ENCODE peak calls at places on chromosomes 3 and 15, in ten cellular contexts. F is transverse colon, Y is neural progenitor cell, M is aorta, H is H1, U is DND-41, E is body of pancreas, L is PC-3, N is IMR-90, B is cardiac muscle cell. P is an unnamed sample. For H3K4me1, the result is how much of the 10 kb centered on the place peaks cover.

GRCh38 chr3:195260286-195260905 is 10.6 kb downstream of the XXYLT1 start:
- DNase-seq in F (peak), Y (peak), M (peak), H (no peak), U (no peak), E (no peak), L (peak), N (no peak), B (peak), P (peak)

GRCh38 chr3:8575364-8576104 is 69.1 kb downstream of the SSUH2 start:
- DNase-seq in F (no peak), Y (no peak), M (no peak), H (no peak), U (no peak), E (no peak), L (peak), N (peak), B (no peak), P (no peak)

GRCh38 chr3:5039585-5039984 is 60.3 kb downstream of the BHLHE40 start:
- DNase-seq in F (no peak), Y (no peak), M (no peak), H (no peak), U (no peak), E (no peak), L (no peak), N (no peak), B (no peak), P (no peak)

GRCh38 chr3:130276203-130276803 is 69.2 kb upstream of the COL6A5 start:
- DNase-seq in F (no peak), Y (peak), M (no peak), H (no peak), U (peak), E (no peak), L (peak), N (peak), B (peak), P (no peak)

GRCh38 chr15:75672646-75673425 is 25.1 kb downstream of the SNX33 start:
- DNase-seq in F (no peak), Y (peak), M (no peak), H (no peak), U (no peak), E (peak), L (no peak), N (peak), B (peak), P (no peak)

GRCh38 chr15:55530861-55531313 is 22.9 kb upstream of the DNAAF4 start:
- DNase-seq in F (no peak), Y (no peak), M (no peak), H (no peak), U (no peak), E (no peak), L (peak), N (peak), B (peak), P (no peak)

GRCh38 chr3:32865364-32865763 is 47.6 kb downstream of the TRIM71 start:
- DNase-seq in F (no peak), Y (no peak), M (no peak), H (no peak), U (no peak), E (no peak), L (peak), N (no peak), B (no peak), P (no peak)

GRCh38 chr15:70524470-70524869 is 238.9 kb downstream of the UACA start:
- DNase-seq in F (no peak), Y (no peak), M (no peak), H (no peak), U (no peak), E (no peak), L (no peak), N (no peak), B (no peak), P (peak)

GRCh38 chr3:111616417-111617105 is 21.4 kb upstream of the ZBED2 start:
- DNase-seq in F (peak), Y (no peak), M (peak), H (no peak), U (peak), E (no peak), L (peak), N (peak), B (no peak), P (peak)

GRCh38 chr15:65368300-65368617 is 9.5 kb downstream of the IGDCC3 start:
- DNase-seq in F (no peak), Y (peak), M (no peak), H (peak), U (no peak), E (no peak), L (no peak), N (no peak), B (peak), P (no peak)

GRCh38 chr3:58383476-58383875 is 50.2 kb downstream of the PDHB start:
- DNase-seq in F (no peak), Y (no peak), M (no peak), H (no peak), U (no peak), E (no peak), L (peak), N (peak), B (no peak), P (no peak)

GRCh38 chr15:81285461-81285860 is 38.5 kb downstream of the STARD5 start:
- DNase-seq in F (peak), Y (no peak), M (no peak), H (no peak), U (no peak), E (no peak), L (no peak), N (no peak), B (no peak), P (no peak)

GRCh38 chr15:62848631-62849050 is 193.9 kb upstream of the TPM1 start:
- DNase-seq in F (no peak), Y (no peak), M (no peak), H (no peak), U (no peak), E (no peak), L (peak), N (peak), B (no peak), P (no peak)

GRCh38 chr3:70120360-70120966 is 120.9 kb downstream of the SAMMSON start:
- DNase-seq in F (peak), Y (peak), M (peak), H (peak), U (peak), E (peak), L (peak), N (peak), B (peak), P (no peak)

GRCh38 chr3:33134026-33134625 is 20.3 kb downstream of the CRTAP start:
- DNase-seq in F (no peak), Y (no peak), M (no peak), H (no peak), U (no peak), E (no peak), L (no peak), N (peak), B (no peak), P (no peak)

GRCh38 chr3:105885261-105885660 is 16.4 kb upstream of the CBLB start:
- DNase-seq in F (no peak), Y (no peak), M (no peak), H (no peak), U (no peak), E (no peak), L (no peak), N (no peak), B (no peak), P (no peak)

GRCh38 chr3:47034868-47035489 is 55.5 kb downstream of the NBEAL2 start:
- DNase-seq in F (no peak), Y (no peak), M (no peak), H (no peak), U (no peak), E (no peak), L (no peak), N (no peak), B (no peak), P (no peak)

GRCh38 chr3:149638401-149639092 is 19.3 kb downstream of the WWTR1 start:
- DNase-seq in F (no peak), Y (no peak), M (no peak), H (no peak), U (no peak), E (peak), L (no peak), N (peak), B (no peak), P (no peak)

GRCh38 chr15:47744496-47744895 is 27.2 kb downstream of the SEMA6D start:
- DNase-seq in F (no peak), Y (no peak), M (no peak), H (no peak), U (no peak), E (no peak), L (no peak), N (no peak), B (no peak), P (no peak)

GRCh38 chr3:69051796-69052566 is at the start of gene TMF1:
- DNase-seq in F (peak), Y (peak), M (peak), H (peak), U (peak), E (peak), L (peak), N (peak), B (peak), P (peak)

GRCh38 chr3:11364181-11364580 is 92.0 kb downstream of the ATG7 start:
- DNase-seq in F (no peak), Y (no peak), M (no peak), H (no peak), U (no peak), E (no peak), L (no peak), N (peak), B (no peak), P (no peak)

GRCh38 chr3:194865081-194865480 is 179.4 kb downstream of the FAM43A start:
- DNase-seq in F (no peak), Y (no peak), M (no peak), H (no peak), U (no peak), E (no peak), L (no peak), N (no peak), B (no peak), P (no peak)

GRCh38 chr15:66885281-66885915 is 180.0 kb upstream of the SMAD3 start:
- DNase-seq in F (no peak), Y (no peak), M (no peak), H (no peak), U (no peak), E (no peak), L (no peak), N (no peak), B (no peak), P (no peak)

GRCh38 chr3:184663756-184664155 is 48.1 kb downstream of the MAGEF1 start:
- DNase-seq in F (no peak), Y (no peak), M (no peak), H (no peak), U (no peak), E (no peak), L (no peak), N (no peak), B (no peak), P (no peak)

GRCh38 chr3:4750306-4751056 is 228.8 kb upstream of the BHLHE40 start:
- DNase-seq in F (no peak), Y (peak), M (no peak), H (no peak), U (no peak), E (no peak), L (no peak), N (peak), B (peak), P (no peak)

GRCh38 chr3:71202848-71203390 is 380.6 kb downstream of the FOXP1 start:
- DNase-seq in F (no peak), Y (no peak), M (no peak), H (no peak), U (no peak), E (no peak), L (no peak), N (no peak), B (no peak), P (no peak)

GRCh38 chr3:31361391-31362273 is 171.1 kb upstream of the STT3B start:
- DNase-seq in F (no peak), Y (peak), M (no peak), H (no peak), U (no peak), E (no peak), L (peak), N (peak), B (no peak), P (no peak)

GRCh38 chr15:24985224-24985623 is 30.4 kb downstream of the SNRPN start:
- DNase-seq in F (no peak), Y (no peak), M (no peak), H (no peak), U (no peak), E (no peak), L (no peak), N (no peak), B (no peak), P (no peak)

GRCh38 chr15:100988874-100989273 is 69.7 kb downstream of the LRRK1 start:
- DNase-seq in F (no peak), Y (no peak), M (no peak), H (no peak), U (no peak), E (no peak), L (no peak), N (no peak), B (no peak), P (no peak)

GRCh38 chr3:78026429-78026828 is 986.5 kb downstream of the ROBO2 start:
- DNase-seq in F (no peak), Y (no peak), M (no peak), H (no peak), U (no peak), E (no peak), L (no peak), N (no peak), B (no peak), P (no peak)

GRCh38 chr3:149783576-149783975 is 8.8 kb downstream of the ANKUB1 start:
- DNase-seq in F (no peak), Y (no peak), M (no peak), H (no peak), U (no peak), E (no peak), L (peak), N (peak), B (no peak), P (no peak)

GRCh38 chr3:73498764-73499622 is 125.7 kb downstream of the PDZRN3 start:
- DNase-seq in F (no peak), Y (no peak), M (no peak), H (no peak), U (no peak), E (no peak), L (no peak), N (peak), B (no peak), P (no peak)

GRCh38 chr3:152853196-152853595 is 18.3 kb downstream of the P2RY1 start:
- DNase-seq in F (no peak), Y (no peak), M (no peak), H (no peak), U (no peak), E (no peak), L (no peak), N (peak), B (no peak), P (no peak)

GRCh38 chr3:13019243-13019701 is 54.0 kb downstream of the IQSEC1 start:
- DNase-seq in F (no peak), Y (peak), M (peak), H (peak), U (no peak), E (no peak), L (no peak), N (peak), B (peak), P (no peak)

GRCh38 chr3:188884299-188885043 is 287.3 kb upstream of the TPRG1 start:
- DNase-seq in F (no peak), Y (no peak), M (no peak), H (no peak), U (no peak), E (no peak), L (no peak), N (no peak), B (no peak), P (no peak)

GRCh38 chr3:81485444-81485865 is 276.0 kb downstream of the GBE1 start:
- DNase-seq in F (peak), Y (no peak), M (peak), H (no peak), U (no peak), E (no peak), L (peak), N (peak), B (no peak), P (no peak)
- H3K4me3 ChIP-seq in F (no peak), Y (no peak), M (no peak), H (no peak), U (no peak), E (no peak), L (no peak), N (no peak), B (no peak), P (no peak)

GRCh38 chr3:136149569-136150136 is 46.5 kb downstream of the MSL2 start:
- DNase-seq in F (no peak), Y (no peak), M (no peak), H (no peak), U (no peak), E (no peak), L (peak), N (peak), B (no peak), P (no peak)
- H3K27ac ChIP-seq in F (no peak), Y (no peak), M (no peak), H (no peak), U (no peak), E (no peak), L (no peak), N (no peak), B (no peak), P (no peak)

GRCh38 chr3:294096-294495 is 97.5 kb downstream of the CHL1 start:
- DNase-seq in F (no peak), Y (no peak), M (no peak), H (no peak), U (no peak), E (no peak), L (peak), N (no peak), B (no peak), P (no peak)
- H3K4me1 ChIP-seq in F (under half), Y (under half), M (under half), H (under half), U (under half), E (under half), L (under half), N (under half), B (under half), P (under half)

DNA sequence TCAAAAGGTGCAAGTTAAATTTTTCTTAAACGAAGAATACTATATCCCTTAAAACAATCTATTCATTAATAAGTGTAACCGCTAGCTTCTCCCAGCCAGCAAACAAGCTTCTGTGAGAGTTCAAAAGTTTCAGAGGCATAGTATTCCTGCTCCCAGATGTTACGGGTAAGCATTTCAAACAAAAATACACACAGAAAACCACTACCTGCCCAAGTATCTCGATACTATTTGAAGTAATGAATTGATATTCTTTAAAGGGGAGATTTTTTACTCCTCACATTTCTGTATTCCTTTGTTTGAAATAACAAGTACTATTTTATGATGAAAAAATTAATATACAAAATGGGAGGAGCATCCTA is 1.5 kb downstream of the TJP1 start:
- DNase-seq in F (no peak), Y (no peak), M (no peak), H (no peak), U (no peak), E (no peak), L (peak), N (peak), B (no peak), P (no peak)
- H3K4me3 ChIP-seq in F (peak), Y (peak), M (peak), H (peak), U (no peak), E (peak), L (peak), N (peak), B (peak), P (no peak)

GRCh38 chr3:14418259-14418658 is 15.9 kb downstream of the SLC6A6 start:
- DNase-seq in F (peak), Y (no peak), M (no peak), H (no peak), U (no peak), E (no peak), L (no peak), N (no peak), B (no peak), P (no peak)
- H3K27ac ChIP-seq in F (peak), Y (no peak), M (no peak), H (no peak), U (no peak), E (no peak), L (no peak), N (no peak), B (no peak), P (no peak)

DNA sequence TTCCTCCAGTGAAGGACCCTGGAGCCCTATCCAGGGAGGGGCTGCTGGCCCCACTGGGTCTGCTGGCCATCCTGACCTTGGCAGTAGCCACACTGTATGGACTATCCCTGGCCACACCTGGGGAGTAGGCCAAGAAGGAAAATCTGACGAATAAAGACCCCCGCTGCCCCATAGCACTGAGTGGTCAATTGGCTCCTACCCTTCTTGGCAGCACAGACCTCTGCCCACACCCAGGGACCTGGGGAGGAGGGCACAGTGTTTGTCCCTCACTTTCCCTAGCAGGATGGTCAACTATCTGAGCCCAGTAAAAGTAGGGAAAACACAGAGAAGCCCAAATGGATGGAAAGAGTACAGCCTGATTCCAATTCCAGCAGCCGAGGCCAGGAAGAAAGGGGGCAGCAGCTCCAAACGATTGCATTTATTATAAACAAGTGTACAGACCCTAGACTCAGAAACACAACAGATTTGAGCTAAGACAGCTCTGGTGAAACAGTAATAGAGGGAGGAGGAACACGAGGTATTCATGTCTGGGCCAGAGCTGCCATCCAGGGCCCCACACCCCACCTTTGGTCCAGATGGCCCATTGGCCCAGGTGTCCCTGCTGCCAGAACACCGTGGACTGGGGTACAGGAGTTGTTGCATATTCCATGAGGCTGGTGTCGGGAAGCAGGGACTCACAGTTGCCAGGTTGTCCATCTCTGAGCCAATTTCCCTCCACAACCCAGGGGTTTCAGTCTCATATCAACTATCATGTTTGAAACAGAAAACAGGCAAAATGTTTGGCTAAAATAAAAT is 21.1 kb downstream of the ATRIP start:
- DNase-seq in F (no peak), Y (no peak), M (no peak), H (no peak), U (no peak), E (no peak), L (no peak), N (no peak), B (no peak), P (no peak)
- H3K4me1 ChIP-seq in F (half or more), Y (under half), M (under half), H (under half), U (half or more), E (half or more), L (under half), N (under half), B (under half), P (half or more)

GRCh38 chr15:98596131-98596530 is 52.2 kb upstream of the IGF1R start:
- DNase-seq in F (no peak), Y (no peak), M (no peak), H (no peak), U (no peak), E (no peak), L (no peak), N (no peak), B (no peak), P (no peak)

GRCh38 chr15:98596885-98597343 is 51.4 kb upstream of the IGF1R start:
- DNase-seq in F (no peak), Y (no peak), M (no peak), H (no peak), U (no peak), E (no peak), L (no peak), N (no peak), B (no peak), P (no peak)

GRCh38 chr15:98592136-98592535 is 56.2 kb upstream of the IGF1R start:
- DNase-seq in F (no peak), Y (no peak), M (no peak), H (no peak), U (no peak), E (no peak), L (no peak), N (no peak), B (no peak), P (no peak)

GRCh38 chr15:98599911-98600685 is 48.2 kb upstream of the IGF1R start:
- DNase-seq in F (peak), Y (no peak), M (no peak), H (no peak), U (peak), E (peak), L (no peak), N (peak), B (no peak), P (no peak)

DNA sequence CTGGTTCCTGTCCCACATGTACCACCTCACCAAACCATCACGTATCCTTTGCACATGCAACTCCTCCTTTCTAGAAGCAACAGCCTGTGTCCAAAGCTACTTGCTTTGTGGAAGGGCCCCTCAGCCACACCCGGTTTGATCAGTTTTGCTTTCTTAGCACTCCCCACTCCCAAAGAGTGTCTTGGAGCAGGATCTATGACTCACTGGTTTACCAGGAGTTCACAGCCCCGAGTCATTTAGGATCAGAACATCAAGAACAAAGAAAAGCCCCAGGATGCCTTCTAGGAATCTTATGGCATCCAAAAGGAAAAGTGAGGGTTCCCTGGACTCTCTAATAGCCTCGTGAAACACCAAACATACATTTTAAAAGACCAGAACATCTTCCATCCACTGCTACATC is 50.7 kb upstream of the IGF1R start:
- DNase-seq in F (no peak), Y (peak), M (no peak), H (no peak), U (no peak), E (no peak), L (peak), N (no peak), B (no peak), P (no peak)
- H3K4me3 ChIP-seq in F (no peak), Y (no peak), M (no peak), H (no peak), U (no peak), E (no peak), L (no peak), N (no peak), B (no peak), P (no peak)

P was measured in CD8-positive, alpha-beta memory T cell.